ENCODE peak calls at places on chromosomes 7 and 10, in four cellular contexts. One of them, this sample, is unnamed.

GRCh38 chr10:100370561-100370975 is 23.5 kb downstream of the SCD start:
- DNase-seq in mammary epithelial cell: peak; percentile 84
- DNase-seq in NB4: peak; percentile 84
- DNase-seq in heart left ventricle: peak; percentile 33
- DNase-seq in this sample: peak; percentile 75

GRCh38 chr10:70458329-70459060 is 17.0 kb upstream of the NODAL start:
- DNase-seq in NB4: peak; percentile 83
- DNase-seq in heart left ventricle: peak; percentile 82
- DNase-seq in mammary epithelial cell: peak; percentile 62
- DNase-seq in this sample: peak; percentile 69

GRCh38 chr7:122095642-122096041 is 48.4 kb downstream of the AASS start:
- DNase-seq in heart left ventricle: no peak
- DNase-seq in mammary epithelial cell: no peak
- DNase-seq in NB4: no peak
- DNase-seq in this sample: no peak

GRCh38 chr10:6292741-6293151 is 90.0 kb downstream of the PFKFB3 start:
- DNase-seq in heart left ventricle: no peak
- DNase-seq in mammary epithelial cell: no peak
- DNase-seq in NB4: no peak
- DNase-seq in this sample: no peak

GRCh38 chr7:45073031-45073842 is 15.5 kb downstream of the NACAD start:
- DNase-seq in heart left ventricle: no peak
- DNase-seq in NB4: peak; percentile 36
- DNase-seq in mammary epithelial cell: no peak
- DNase-seq in this sample: no peak

GRCh38 chr10:93175490-93175889 is 101.8 kb downstream of the CYP26A1 start:
- DNase-seq in mammary epithelial cell: no peak
- DNase-seq in heart left ventricle: no peak
- DNase-seq in NB4: no peak
- DNase-seq in this sample: no peak

GRCh38 chr7:45237788-45238461 is 80.3 kb downstream of the RAMP3 start:
- DNase-seq in NB4: no peak
- DNase-seq in heart left ventricle: no peak
- DNase-seq in mammary epithelial cell: no peak
- DNase-seq in this sample: no peak

GRCh38 chr7:36080843-36081242 is 72.2 kb upstream of the EEPD1 start:
- DNase-seq in NB4: no peak
- DNase-seq in mammary epithelial cell: no peak
- DNase-seq in heart left ventricle: no peak
- DNase-seq in this sample: no peak

GRCh38 chr10:62613429-62613828 is 191.1 kb upstream of the ADO start:
- DNase-seq in NB4: peak; percentile 61
- DNase-seq in mammary epithelial cell: no peak
- DNase-seq in heart left ventricle: no peak
- DNase-seq in this sample: no peak

GRCh38 chr7:27175626-27176342 is 1.7 kb upstream of the HOXA10 start:
- DNase-seq in mammary epithelial cell: no peak
- DNase-seq in NB4: no peak
- DNase-seq in heart left ventricle: no peak
- DNase-seq in this sample: no peak

GRCh38 chr7:105924950-105925349 is 38.1 kb upstream of the CDHR3 start:
- DNase-seq in NB4: no peak
- DNase-seq in mammary epithelial cell: no peak
- DNase-seq in heart left ventricle: no peak
- DNase-seq in this sample: no peak

GRCh38 chr10:68992721-68993440 is 4.3 kb downstream of the KIFBP start:
- DNase-seq in mammary epithelial cell: peak; percentile 79
- DNase-seq in NB4: no peak
- DNase-seq in heart left ventricle: peak; percentile 62
- DNase-seq in this sample: peak; percentile 74

GRCh38 chr7:150931199-150931869 is 46.8 kb downstream of the KCNH2 start:
- DNase-seq in NB4: peak; percentile 72
- DNase-seq in heart left ventricle: no peak
- DNase-seq in mammary epithelial cell: no peak
- DNase-seq in this sample: no peak

GRCh38 chr10:107579970-107580369 is 415.5 kb upstream of the SORCS1 start:
- DNase-seq in heart left ventricle: no peak
- DNase-seq in mammary epithelial cell: no peak
- DNase-seq in NB4: no peak
- DNase-seq in this sample: no peak

GRCh38 chr7:28587211-28587610 is 174.9 kb downstream of the CREB5 start:
- DNase-seq in heart left ventricle: no peak
- DNase-seq in NB4: no peak
- DNase-seq in mammary epithelial cell: peak; percentile 86
- DNase-seq in this sample: peak; percentile 79

GRCh38 chr10:77906863-77907861 is 19.4 kb downstream of the DLG5 start:
- DNase-seq in mammary epithelial cell: peak; percentile 63
- DNase-seq in NB4: no peak
- DNase-seq in heart left ventricle: no peak
- DNase-seq in this sample: peak; percentile 91

GRCh38 chr10:77910524-77911145 is 15.9 kb downstream of the DLG5 start:
- DNase-seq in heart left ventricle: no peak
- DNase-seq in mammary epithelial cell: no peak
- DNase-seq in NB4: no peak
- DNase-seq in this sample: no peak

GRCh38 chr10:77909021-77909754 is 17.4 kb downstream of the DLG5 start:
- DNase-seq in mammary epithelial cell: no peak
- DNase-seq in NB4: peak; percentile 46
- DNase-seq in heart left ventricle: no peak
- DNase-seq in this sample: no peak

GRCh38 chr10:77909755-77910375 is 16.7 kb downstream of the DLG5 start:
- DNase-seq in NB4: peak; percentile 66
- DNase-seq in mammary epithelial cell: no peak
- DNase-seq in heart left ventricle: no peak
- DNase-seq in this sample: peak; percentile 26

GRCh38 chr10:77907900-77908717 is 18.4 kb downstream of the DLG5 start:
- DNase-seq in NB4: peak; percentile 38
- DNase-seq in heart left ventricle: no peak
- DNase-seq in mammary epithelial cell: no peak
- DNase-seq in this sample: peak; percentile 48
- TF ChIP-seq CTCF in NB4: peak; percentile 31
- TF ChIP-seq CTCF in heart left ventricle: no peak
- TF ChIP-seq CTCF in mammary epithelial cell: peak; percentile 39
- TF ChIP-seq CTCF in this sample: peak; percentile 54

GRCh38 chr10:128540806-128541739 is 414.9 kb upstream of the MKI67 start:
- DNase-seq in NB4: peak; percentile 10
- DNase-seq in mammary epithelial cell: no peak
- DNase-seq in heart left ventricle: peak; percentile 42
- DNase-seq in this sample: no peak

GRCh38 chr10:128536259-128536658 is 410.0 kb upstream of the MKI67 start:
- DNase-seq in NB4: no peak
- DNase-seq in mammary epithelial cell: no peak
- DNase-seq in heart left ventricle: no peak
- DNase-seq in this sample: no peak

GRCh38 chr10:128534686-128535085 is 408.5 kb upstream of the MKI67 start:
- DNase-seq in NB4: no peak
- DNase-seq in heart left ventricle: no peak
- DNase-seq in mammary epithelial cell: no peak
- DNase-seq in this sample: no peak

GRCh38 chr10:128539784-128540759 is 413.8 kb upstream of the MKI67 start:
- DNase-seq in heart left ventricle: peak; percentile 54
- DNase-seq in NB4: no peak
- DNase-seq in mammary epithelial cell: no peak
- DNase-seq in this sample: no peak

DNA sequence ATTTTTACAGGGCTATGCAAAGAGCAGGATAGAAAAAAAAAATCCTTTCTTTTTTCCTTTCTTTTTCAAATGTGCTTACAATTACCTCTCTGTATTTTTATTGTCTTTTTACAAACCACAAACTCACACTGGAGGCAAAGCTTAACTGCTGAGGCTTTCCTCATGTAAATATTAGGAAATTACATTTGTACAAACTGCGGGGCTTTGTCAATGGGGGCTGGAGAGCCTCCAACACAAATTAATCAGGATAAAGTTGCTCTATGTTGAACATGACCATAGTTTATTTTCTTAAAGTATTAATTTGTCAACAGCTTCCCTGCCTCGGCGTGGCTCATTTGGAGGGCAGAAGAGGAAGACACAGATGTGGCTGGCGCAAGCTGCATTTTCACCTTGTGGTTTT is 411.7 kb upstream of the MKI67 start:
- DNase-seq in NB4: no peak
- DNase-seq in heart left ventricle: no peak
- DNase-seq in mammary epithelial cell: no peak
- DNase-seq in this sample: no peak
- H3K4me3 ChIP-seq in NB4: no peak overlapping the region
- H3K4me3 ChIP-seq in heart left ventricle: no peak overlapping the region
- H3K4me3 ChIP-seq in mammary epithelial cell: no peak overlapping the region
- H3K4me3 ChIP-seq in this sample: no peak overlapping the region

GRCh38 chr10:98261436-98262277 is 6.3 kb downstream of the LOXL4 start:
- DNase-seq in mammary epithelial cell: no peak
- DNase-seq in heart left ventricle: no peak
- DNase-seq in NB4: no peak
- DNase-seq in this sample: no peak
- TF ChIP-seq CTCF in mammary epithelial cell: no peak
- TF ChIP-seq CTCF in heart left ventricle: no peak
- TF ChIP-seq CTCF in NB4: no peak
- TF ChIP-seq CTCF in this sample: no peak

DNA sequence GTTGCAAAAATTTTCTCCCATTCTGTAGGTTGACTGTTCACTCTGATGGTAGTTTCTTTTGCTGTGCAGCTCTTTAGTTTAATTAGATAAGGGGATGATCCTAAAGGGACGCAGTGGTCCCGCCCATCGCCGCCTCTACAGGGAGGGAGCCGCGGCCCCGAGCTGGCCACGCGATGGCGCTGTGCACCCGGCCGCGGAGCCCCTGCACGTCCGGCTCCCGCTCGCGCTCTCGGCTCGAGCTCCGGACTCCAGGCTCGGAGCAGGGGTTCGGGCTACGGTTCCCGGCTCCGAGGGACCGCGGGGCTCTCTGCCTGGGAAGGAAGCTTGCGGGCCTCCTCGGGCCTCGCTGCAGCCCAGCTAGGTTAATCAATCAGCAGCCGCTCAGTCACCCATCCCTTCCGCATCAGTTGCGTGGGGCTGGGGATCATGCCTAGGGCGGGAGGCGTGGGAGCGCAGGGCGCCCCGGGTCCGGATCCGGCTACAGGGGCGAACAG is 97.8 kb downstream of the WDR11 start:
- DNase-seq in heart left ventricle: peak; percentile 79
- DNase-seq in mammary epithelial cell: peak; percentile 45
- DNase-seq in NB4: peak; percentile 68
- DNase-seq in this sample: peak; percentile 64
- H3K4me3 ChIP-seq in heart left ventricle: peak overlapping the region; percentile 50
- H3K4me3 ChIP-seq in mammary epithelial cell: no peak overlapping the region
- H3K4me3 ChIP-seq in NB4: no peak overlapping the region
- H3K4me3 ChIP-seq in this sample: no peak overlapping the region

DNA sequence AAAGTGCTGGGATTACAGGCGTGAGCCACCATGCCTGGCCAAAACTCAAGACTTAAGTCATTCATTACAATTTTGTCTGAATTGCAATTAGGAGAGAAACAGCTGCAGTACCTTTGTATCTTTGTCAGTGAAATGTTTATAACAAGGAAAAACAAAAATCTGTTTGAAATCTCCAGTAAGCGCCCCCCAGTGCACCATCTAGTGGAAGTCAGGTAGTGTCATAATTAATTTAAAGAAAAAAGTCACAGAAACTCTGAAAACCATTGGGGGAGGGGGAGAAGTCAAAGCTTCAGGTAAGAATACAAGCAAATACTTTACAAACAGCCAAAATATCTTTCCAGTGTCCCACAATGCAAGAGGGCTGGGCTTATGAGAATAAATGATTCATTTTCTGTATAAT is 2.8 kb downstream of the MPP7 start:
- DNase-seq in mammary epithelial cell: peak; percentile 12
- DNase-seq in NB4: no peak
- DNase-seq in heart left ventricle: no peak
- DNase-seq in this sample: peak; percentile 24
- TF ChIP-seq CTCF in mammary epithelial cell: no peak
- TF ChIP-seq CTCF in NB4: no peak
- TF ChIP-seq CTCF in heart left ventricle: no peak
- TF ChIP-seq CTCF in this sample: no peak

DNA sequence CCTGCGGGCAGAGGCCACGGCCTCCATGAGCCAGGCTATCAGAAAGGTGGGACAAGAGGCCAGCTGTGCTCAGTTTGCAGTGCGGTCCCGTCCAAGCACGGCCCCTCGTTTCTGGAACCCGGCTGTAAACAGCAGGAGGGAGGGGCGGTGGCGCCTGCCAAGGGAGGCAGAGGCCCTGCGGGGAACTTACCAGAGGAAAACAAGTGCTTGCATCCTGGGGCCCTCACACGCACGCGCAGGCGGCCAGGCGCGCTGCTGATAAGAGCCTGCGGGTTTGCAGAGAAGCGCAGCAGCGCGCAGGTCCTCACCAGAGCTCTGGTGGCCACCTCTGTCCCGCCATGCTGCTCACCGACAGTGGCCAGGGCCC is 10.7 kb downstream of the GPR146 start:
- DNase-seq in mammary epithelial cell: no peak
- DNase-seq in heart left ventricle: peak; percentile 91
- DNase-seq in NB4: peak; percentile 93
- DNase-seq in this sample: no peak
- H3K4me3 ChIP-seq in mammary epithelial cell: no peak overlapping the region
- H3K4me3 ChIP-seq in heart left ventricle: peak overlapping the region; percentile 56
- H3K4me3 ChIP-seq in NB4: peak overlapping the region; percentile 11
- H3K4me3 ChIP-seq in this sample: no peak overlapping the region

GRCh38 chr7:109479388-109479787 is 909.7 kb downstream of the DNAJB9 start:
- DNase-seq in mammary epithelial cell: no peak
- DNase-seq in NB4: peak; percentile 9
- DNase-seq in heart left ventricle: no peak
- DNase-seq in this sample: peak; percentile 0
- TF ChIP-seq CTCF in mammary epithelial cell: no peak
- TF ChIP-seq CTCF in NB4: no peak
- TF ChIP-seq CTCF in heart left ventricle: peak; percentile 15
- TF ChIP-seq CTCF in this sample: no peak